ENCODE peak calls at places on chromosomes 4 and X, in six cellular contexts. F is HepG2, L is GM23248, Q is PC-3, T is keratinocyte, C is fibroblast of lung. S is an unnamed sample.
A peak's percentile ranks its signal among the peaks of the same experiment; 100 is the strongest.

GRCh38 chrX:68186552-68187262 is 246.6 kb downstream of the OPHN1 start:
- DNase-seq in T (no peak), C (peak; percentile 17), L (peak; percentile 30), F (no peak), Q (peak; percentile 69), S (no peak)

GRCh38 chr4:52751349-52751911 is at the start of gene ERVMER34-1:
- DNase-seq in C (peak; percentile 27), Q (peak; percentile 83), L (peak; percentile 47), T (peak; percentile 15), F (no peak), S (peak; percentile 72)

GRCh38 chr4:127518022-127518421 is 114.7 kb upstream of the INTU start:
- DNase-seq in Q (no peak), C (no peak), T (no peak), F (no peak), L (no peak), S (no peak)

GRCh38 chr4:103030791-103031190 is 11.3 kb upstream of the SLC9B1 start:
- DNase-seq in C (no peak), T (no peak), L (no peak), Q (no peak), F (no peak), S (no peak)

GRCh38 chr4:52560844-52561280 is 98.2 kb downstream of the USP46 start:
- DNase-seq in Q (no peak), T (peak; percentile 73), C (peak; percentile 84), F (no peak), L (peak; percentile 89), S (no peak)

GRCh38 chr4:143356493-143356892 is 19.8 kb downstream of the GAB1 start:
- DNase-seq in Q (no peak), L (no peak), C (no peak), F (no peak), T (no peak), S (no peak)

GRCh38 chr4:55068522-55068921 is 56.9 kb downstream of the KDR start:
- DNase-seq in Q (no peak), L (no peak), F (no peak), T (no peak), C (no peak), S (no peak)

GRCh38 chr4:13611283-13611842 is 16.2 kb downstream of the BOD1L1 start:
- DNase-seq in Q (no peak), T (no peak), F (no peak), C (peak; percentile 56), L (peak; percentile 73), S (no peak)

GRCh38 chr4:17336524-17336941 is 175.4 kb downstream of the QDPR start:
- DNase-seq in Q (no peak), C (peak; percentile 68), F (peak; percentile 6), T (no peak), L (no peak), S (no peak)

GRCh38 chr4:90546114-90546513 is 418.9 kb downstream of the CCSER1 start:
- DNase-seq in Q (peak; percentile 80), T (peak; percentile 71), F (no peak), C (peak; percentile 3), L (no peak), S (no peak)

GRCh38 chrX:47179221-47179927 is 14.3 kb upstream of the UBA1 start:
- DNase-seq in C (peak; percentile 43), Q (peak; percentile 55), T (no peak), L (peak; percentile 78), F (no peak), S (no peak)

GRCh38 chr4:10734697-10735096 is 50.1 kb upstream of the CLNK start:
- DNase-seq in F (no peak), L (no peak), C (no peak), Q (no peak), T (no peak), S (no peak)

GRCh38 chr4:113673450-113673849 is 88.1 kb downstream of the CAMK2D start:
- DNase-seq in T (peak; percentile 5), F (no peak), L (peak; percentile 52), Q (peak; percentile 53), C (peak; percentile 33), S (peak; percentile 11)

GRCh38 chr4:165477799-165478198 is 99.0 kb downstream of the CPE start:
- DNase-seq in Q (no peak), L (no peak), F (no peak), C (no peak), T (no peak), S (no peak)

GRCh38 chr4:83110222-83110945 is 4.1 kb downstream of the PLAC8 start:
- DNase-seq in F (peak; percentile 2), Q (peak; percentile 86), L (peak; percentile 89), T (no peak), C (peak; percentile 76), S (peak; percentile 87)

GRCh38 chrX:85004255-85004654 is 578 bp downstream of the APOOL start:
- DNase-seq in F (no peak), L (peak; percentile 59), Q (peak; percentile 52), T (no peak), C (peak; percentile 39), S (no peak)

GRCh38 chr4:40990202-40990898 is 224.0 kb downstream of the APBB2 start:
- DNase-seq in C (peak; percentile 99), F (peak; percentile 25), L (peak; percentile 93), Q (peak; percentile 91), T (peak; percentile 52), S (no peak)

GRCh38 chr4:40986375-40986774 is 228.0 kb downstream of the APBB2 start:
- DNase-seq in Q (no peak), C (peak; percentile 23), T (no peak), L (peak; percentile 22), F (no peak), S (no peak)

GRCh38 chr4:40990899-40991265 is 223.5 kb downstream of the APBB2 start:
- DNase-seq in T (no peak), F (no peak), L (peak; percentile 67), C (no peak), Q (no peak), S (no peak)

GRCh38 chr4:40984051-40984450 is 230.3 kb downstream of the APBB2 start:
- DNase-seq in C (peak; percentile 39), Q (no peak), F (no peak), L (no peak), T (no peak), S (no peak)

GRCh38 chr4:40987151-40987550 is 227.2 kb downstream of the APBB2 start:
- DNase-seq in F (no peak), Q (no peak), T (no peak), L (no peak), C (no peak), S (no peak)
- H3K4me1 ChIP-seq in F (peaks cover 20% of the 10 kb centered on the region), Q (peaks cover 32% of the 10 kb centered on the region), T (peaks cover 25% of the 10 kb centered on the region), L (peaks cover 36% of the 10 kb centered on the region), C (peaks cover 10% of the 10 kb centered on the region), S (peaks cover 7% of the 10 kb centered on the region)

GRCh38 chr4:142095886-142096605 is 459.7 kb downstream of the IL15 start:
- DNase-seq in C (peak; percentile 98), T (peak; percentile 40), L (peak; percentile 99), Q (peak; percentile 98), F (no peak), S (no peak)

GRCh38 chr4:142091085-142091513 is 454.7 kb downstream of the IL15 start:
- DNase-seq in Q (peak; percentile 79), C (peak; percentile 99), L (peak; percentile 98), T (no peak), F (no peak), S (no peak)

GRCh38 chr4:142092941-142093340 is 456.6 kb downstream of the IL15 start:
- DNase-seq in Q (no peak), C (peak; percentile 67), T (no peak), F (no peak), L (no peak), S (no peak)

GRCh38 chr4:142088906-142089305 is 452.5 kb downstream of the IL15 start:
- DNase-seq in F (no peak), C (peak; percentile 69), Q (no peak), T (no peak), L (peak; percentile 64), S (no peak)

DNA sequence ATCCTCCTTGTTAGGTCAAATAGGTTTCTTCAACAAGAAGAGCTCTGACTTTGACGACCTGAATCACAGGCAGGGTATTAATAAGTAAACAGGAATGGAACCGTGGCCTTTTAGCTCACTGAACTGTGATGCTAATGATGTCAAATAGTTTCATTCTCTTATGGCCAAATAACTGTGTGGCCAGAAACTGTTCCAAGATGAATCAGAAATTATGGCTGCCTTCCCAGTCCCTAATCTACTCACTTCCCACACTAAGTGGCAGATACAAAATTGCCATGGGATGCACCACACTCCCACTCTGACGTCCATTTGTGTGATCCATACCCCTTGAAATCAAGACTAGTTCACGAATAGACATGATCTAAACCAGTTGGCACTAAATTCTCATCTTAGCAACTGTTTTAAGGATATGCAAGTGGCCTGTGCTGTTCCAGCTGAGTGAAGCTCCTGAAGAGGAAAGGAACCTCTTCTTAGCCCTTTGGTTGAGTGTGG is 455.4 kb downstream of the IL15 start:
- DNase-seq in T (no peak), C (peak; percentile 100), Q (peak; percentile 92), F (no peak), L (peak; percentile 96), S (no peak)
- H3K9ac ChIP-seq in T (no peak overlapping the region), C (peak overlapping the region; percentile 16), Q (peak overlapping the region; percentile 72), F (no peak overlapping the region), L (peak overlapping the region; percentile 85), S (no peak overlapping the region)

DNA sequence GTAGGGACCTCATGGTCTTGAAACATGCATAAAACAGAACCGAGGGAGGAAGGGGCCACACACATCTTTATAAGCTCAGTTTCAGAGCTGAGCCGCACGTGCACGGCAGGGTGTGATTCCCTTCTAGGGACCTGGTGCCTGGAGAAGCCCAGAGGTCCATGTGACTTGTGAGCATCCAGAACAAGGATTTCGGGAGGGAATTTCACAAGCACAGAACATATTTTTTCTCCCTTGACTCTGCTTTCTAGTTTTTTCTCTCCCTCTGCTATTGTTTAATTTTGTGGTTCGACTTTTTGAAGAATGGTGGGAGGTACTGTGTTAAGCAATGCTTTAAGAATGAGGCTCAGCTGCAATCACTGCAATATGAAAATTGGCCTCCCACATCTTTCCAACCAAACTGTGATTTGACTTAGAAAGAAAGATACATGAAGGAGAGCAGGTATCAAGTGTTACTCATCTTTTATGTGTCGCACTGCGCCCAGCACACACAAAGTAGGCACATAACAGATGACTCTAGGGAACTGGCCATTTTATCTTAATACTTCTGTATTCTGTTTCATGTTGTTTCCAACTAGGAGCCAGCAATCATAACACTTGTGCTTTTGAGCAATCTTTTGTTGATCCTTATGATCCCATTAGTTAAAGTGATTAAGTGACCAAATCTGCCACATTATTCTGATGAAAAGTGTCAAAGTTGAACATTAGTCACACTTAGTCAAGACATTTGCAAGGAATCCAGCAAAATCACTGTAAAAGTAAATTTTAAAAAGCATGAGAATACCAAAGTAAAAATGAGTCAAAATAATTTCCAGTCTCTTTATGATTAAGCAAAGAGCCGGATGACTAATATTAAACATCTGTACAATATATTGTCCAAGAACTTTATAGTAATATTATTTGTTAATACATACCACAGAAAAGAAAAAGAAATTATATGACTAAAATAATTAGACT is 86.4 kb downstream of the SHISA3 start:
- DNase-seq in C (peak; percentile 35), F (no peak), T (no peak), L (peak; percentile 47), Q (peak; percentile 42), S (no peak)
- H3K4me1 ChIP-seq in C (no peaks in the 10 kb centered on the region), F (no peaks in the 10 kb centered on the region), T (no peaks in the 10 kb centered on the region), L (peaks cover 7% of the 10 kb centered on the region), Q (peaks cover 26% of the 10 kb centered on the region), S (peaks cover 49% of the 10 kb centered on the region)

GRCh38 chr4:20326977-20327376 is 75.3 kb downstream of the SLIT2 start:
- DNase-seq in F (no peak), C (no peak), L (peak; percentile 66), Q (no peak), T (no peak), S (no peak)

GRCh38 chr4:20331642-20332041 is 79.9 kb downstream of the SLIT2 start:
- DNase-seq in F (no peak), Q (no peak), C (no peak), L (peak; percentile 43), T (no peak), S (no peak)

GRCh38 chr4:20326460-20326859 is 74.8 kb downstream of the SLIT2 start:
- DNase-seq in T (no peak), Q (no peak), C (no peak), L (no peak), F (no peak), S (no peak)

GRCh38 chr4:20323991-20324390 is 72.3 kb downstream of the SLIT2 start:
- DNase-seq in F (no peak), T (no peak), Q (no peak), C (peak; percentile 46), L (no peak), S (no peak)

GRCh38 chr4:20327808-20328207 is 76.1 kb downstream of the SLIT2 start:
- DNase-seq in T (no peak), F (no peak), Q (no peak), C (no peak), L (no peak), S (no peak)
- H3K9ac ChIP-seq in T (no peak overlapping the region), F (no peak overlapping the region), Q (no peak overlapping the region), C (no peak overlapping the region), L (no peak overlapping the region), S (no peak overlapping the region)